ENCODE peak calls at places on chromosome 15, in five cellular contexts. A, W, G, I and T are unnamed samples.

GRCh38 chr15:101258238-101259144 is 6.6 kb upstream of the CHSY1 start:
- DNase-seq in I (peak; percentile 36), W (peak; percentile 45), G (no peak), A (peak; percentile 78), T (peak; percentile 54)

GRCh38 chr15:89998141-89998661 is 2.9 kb upstream of the ZNF710 start:
- DNase-seq in G (no peak), A (no peak), W (no peak), I (no peak), T (no peak)

GRCh38 chr15:80645494-80646065 is 49.5 kb upstream of the ABHD17C start:
- DNase-seq in W (no peak), I (no peak), G (no peak), A (no peak), T (no peak)

GRCh38 chr15:101437618-101438481 is 51.7 kb downstream of the PCSK6 start:
- DNase-seq in A (no peak), W (no peak), G (no peak), I (no peak), T (no peak)

GRCh38 chr15:59953392-59953883 is 50.7 kb upstream of the FOXB1 start:
- DNase-seq in W (no peak), A (no peak), G (no peak), I (no peak), T (no peak)

GRCh38 chr15:54033954-54034458 is 55.8 kb downstream of the UNC13C start:
- DNase-seq in A (no peak), W (no peak), G (no peak), I (no peak), T (no peak)

GRCh38 chr15:45611305-45611704 is 23.5 kb upstream of the SQOR start:
- DNase-seq in A (no peak), W (no peak), I (no peak), G (no peak), T (no peak)

GRCh38 chr15:78620839-78621421 is at the start of gene CHRNA3:
- DNase-seq in A (no peak), G (no peak), W (peak; percentile 51), I (no peak), T (no peak)

GRCh38 chr15:69591905-69592508 is 139.4 kb downstream of the RPLP1 start:
- DNase-seq in I (no peak), A (no peak), G (no peak), W (no peak), T (no peak)

GRCh38 chr15:88246666-88247446 is 9.7 kb downstream of the NTRK3 start:
- DNase-seq in G (no peak), A (peak; percentile 85), W (peak; percentile 84), I (peak; percentile 64), T (peak; percentile 76)

GRCh38 chr15:79595995-79596622 is 164.0 kb downstream of the MINAR1 start:
- DNase-seq in I (peak; percentile 31), A (no peak), G (peak; percentile 21), W (peak; percentile 72), T (peak; percentile 39)

GRCh38 chr15:28014623-28015200 is 84.4 kb downstream of the OCA2 start:
- DNase-seq in A (no peak), I (no peak), W (no peak), G (no peak), T (no peak)

GRCh38 chr15:37880009-37880834 is 54.2 kb upstream of the TMCO5A start:
- DNase-seq in I (no peak), A (no peak), G (no peak), W (no peak), T (no peak)

GRCh38 chr15:58203537-58203936 is 65.4 kb downstream of the AQP9 start:
- DNase-seq in W (no peak), G (peak; percentile 96), A (no peak), I (no peak), T (no peak)

GRCh38 chr15:40336129-40337122 is 4.3 kb downstream of the CCDC9B start:
- DNase-seq in I (no peak), W (peak; percentile 69), G (no peak), A (no peak), T (peak; percentile 27)

GRCh38 chr15:43105077-43105769 is 615 bp downstream of the UBR1 start:
- DNase-seq in I (no peak), W (no peak), A (no peak), G (no peak), T (peak; percentile 15)

GRCh38 chr15:85795669-85796305 is 1.1 kb upstream of the KLHL25 start:
- DNase-seq in G (no peak), I (no peak), A (peak; percentile 39), W (no peak), T (no peak)

GRCh38 chr15:48888836-48889235 is 10.9 kb downstream of the EID1 start:
- DNase-seq in I (no peak), G (no peak), A (no peak), W (no peak), T (no peak)

GRCh38 chr15:38129531-38130199 is 123.0 kb upstream of the SPRED1 start:
- DNase-seq in I (no peak), G (peak; percentile 99), A (peak; percentile 95), W (no peak), T (peak; percentile 26)

GRCh38 chr15:22960126-22960525 is 20.0 kb downstream of the CYFIP1 start:
- DNase-seq in A (peak; percentile 58), G (no peak), W (no peak), I (no peak), T (no peak)

GRCh38 chr15:74454764-74455500 is 6.0 kb downstream of the UBL7 start:
- DNase-seq in G (no peak), I (no peak), A (no peak), W (no peak), T (no peak)

GRCh38 chr15:29556385-29556784 is 265.9 kb downstream of the TJP1 start:
- DNase-seq in A (no peak), I (no peak), W (no peak), G (no peak), T (no peak)

GRCh38 chr15:40469776-40470390 is 901 bp upstream of the CHST14 start:
- DNase-seq in I (no peak), W (no peak), G (no peak), A (no peak), T (no peak)

GRCh38 chr15:66862878-66863335 is 160.9 kb downstream of the SMAD6 start:
- DNase-seq in G (peak; percentile 73), I (peak; percentile 79), A (peak; percentile 86), W (peak; percentile 92), T (peak; percentile 82)

GRCh38 chr15:79475312-79475711 is 43.2 kb downstream of the MINAR1 start:
- DNase-seq in W (no peak), G (peak; percentile 45), I (no peak), A (no peak), T (no peak)

GRCh38 chr15:68010366-68010765 is 43.7 kb upstream of the PIAS1 start:
- DNase-seq in W (no peak), A (no peak), I (no peak), G (no peak), T (no peak)

GRCh38 chr15:77839431-77839830 is 206.7 kb upstream of the LINGO1 start:
- DNase-seq in I (no peak), A (peak; percentile 40), W (no peak), G (no peak), T (no peak)

GRCh38 chr15:89999676-90000174 is 1.4 kb upstream of the ZNF710 start:
- DNase-seq in W (peak; percentile 56), I (no peak), A (peak; percentile 67), G (no peak), T (no peak)

GRCh38 chr15:69573815-69574472 is 121.3 kb downstream of the RPLP1 start:
- DNase-seq in G (no peak), I (peak; percentile 45), A (no peak), W (no peak), T (peak; percentile 55)

GRCh38 chr15:25136119-25136518 is 181.3 kb downstream of the SNRPN start:
- DNase-seq in I (no peak), G (no peak), A (no peak), W (no peak), T (no peak)

GRCh38 chr15:99002226-99002625 is 5.4 kb downstream of the PGPEP1L start:
- DNase-seq in W (no peak), A (no peak), G (no peak), I (no peak), T (no peak)

GRCh38 chr15:48861813-48862431 is 16.0 kb upstream of the EID1 start:
- DNase-seq in I (no peak), W (peak; percentile 15), A (no peak), G (peak; percentile 62), T (peak; percentile 32)

GRCh38 chr15:75104804-75105557 is 81.6 kb downstream of the PPCDC start:
- DNase-seq in G (peak; percentile 78), A (no peak), W (no peak), I (peak; percentile 28), T (peak; percentile 50)

GRCh38 chr15:60255390-60255789 is 142.4 kb downstream of the ANXA2 start:
- DNase-seq in G (no peak), W (no peak), I (peak; percentile 6), A (no peak), T (no peak)

GRCh38 chr15:51982013-51982769 is 10.6 kb upstream of the LEO1 start:
- DNase-seq in I (peak; percentile 29), A (no peak), W (no peak), G (peak; percentile 81), T (peak; percentile 40)